ENCODE peak calls at places on chromosomes 13 and 19, in seven cellular contexts. V is breast epithelium, Z is NB4, G is tibial nerve, E is ovary, F is A549, I is spleen. U is an unnamed sample.

GRCh38 chr19:35013047-35013819 is 13.1 kb downstream of the GRAMD1A start:
- DNase-seq in V (peak; percentile 57), Z (peak; percentile 51), G (peak; percentile 49), E (peak; percentile 88), F (peak; percentile 82), I (peak; percentile 94), U (peak; percentile 64)

GRCh38 chr19:10766681-10767201 is 48.9 kb downstream of the DNM2 start:
- DNase-seq in V (no peak), Z (no peak), G (no peak), E (peak; percentile 61), F (no peak), I (no peak), U (no peak)

GRCh38 chr13:113451951-113452421 is 1.3 kb downstream of the ADPRHL1 start:
- DNase-seq in V (no peak), Z (no peak), G (no peak), E (no peak), F (no peak), I (no peak), U (no peak)

GRCh38 chr13:99373436-99373835 is 66.2 kb upstream of the GPR183 start:
- DNase-seq in V (no peak), Z (no peak), G (no peak), E (no peak), F (no peak), I (no peak), U (no peak)

GRCh38 chr19:2887391-2887914 is 13.3 kb upstream of the ZNF57 start:
- DNase-seq in V (no peak), Z (peak; percentile 73), G (no peak), E (peak; percentile 39), F (peak; percentile 77), I (no peak), U (no peak)

GRCh38 chr19:35272122-35272715 is 3.5 kb downstream of the USF2 start:
- DNase-seq in V (no peak), Z (peak; percentile 63), G (no peak), E (no peak), F (no peak), I (no peak), U (no peak)

GRCh38 chr19:39193785-39194184 is 3.0 kb upstream of the NCCRP1 start:
- DNase-seq in V (no peak), Z (no peak), G (no peak), E (no peak), F (peak; percentile 92), I (no peak), U (no peak)

GRCh38 chr13:94199135-94199534 is 280.3 kb downstream of the DCT start:
- DNase-seq in V (no peak), Z (no peak), G (no peak), E (no peak), F (no peak), I (no peak), U (no peak)

DNA sequence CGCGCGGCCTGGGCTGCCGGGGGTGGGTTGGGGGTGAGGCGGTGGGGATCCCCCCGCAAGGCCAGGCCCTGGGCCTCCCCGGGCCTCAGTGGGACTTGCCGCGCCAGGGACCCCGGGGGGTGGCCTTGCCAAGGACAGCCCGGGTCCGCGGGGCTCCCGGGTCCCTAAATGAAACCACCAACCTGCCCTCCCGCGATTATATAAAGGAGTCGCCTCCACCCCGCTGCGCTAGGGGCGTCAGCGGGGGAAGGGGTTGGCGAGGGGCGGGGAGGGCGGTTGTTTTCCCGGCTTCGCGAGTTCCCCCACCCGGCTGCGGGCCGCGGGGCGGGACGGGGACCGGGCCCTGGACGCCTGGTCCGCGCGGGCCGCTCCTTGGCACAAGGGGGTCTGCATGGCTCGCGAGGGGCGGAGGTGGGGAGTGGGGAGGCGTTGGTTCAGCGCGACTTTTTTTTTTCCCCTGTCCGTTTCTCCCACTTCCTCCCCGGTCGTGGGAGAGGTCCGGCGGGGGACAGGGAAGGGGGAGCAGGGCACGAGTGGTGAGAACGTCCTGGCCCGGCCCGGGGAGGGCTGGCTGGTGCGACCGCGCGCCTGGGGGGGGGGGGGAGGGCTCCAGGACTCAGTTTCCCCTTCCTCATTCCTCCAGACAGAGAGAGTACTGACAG is 828 bp upstream of the ZBTB7A start:
- DNase-seq in V (no peak), Z (peak; percentile 67), G (no peak), E (peak; percentile 67), F (no peak), I (peak; percentile 92), U (peak; percentile 88)
- TF ChIP-seq POLR2A in V (no peak), Z (no peak), G (no peak), E (no peak), F (peak; percentile 18), I (peak; percentile 21), U (peak; percentile 17)

GRCh38 chr19:48637449-48637947 is 319 bp upstream of the DBP start:
- DNase-seq in V (peak; percentile 100), Z (peak; percentile 100), G (peak; percentile 99), E (peak; percentile 100), F (peak; percentile 100), I (peak; percentile 100), U (peak; percentile 97)

GRCh38 chr19:48637948-48638830 is 1.0 kb upstream of the DBP start:
- DNase-seq in V (peak; percentile 91), Z (peak; percentile 100), G (no peak), E (peak; percentile 88), F (peak; percentile 98), I (peak; percentile 93), U (peak; percentile 91)

GRCh38 chr19:48635263-48635965 is 1.8 kb downstream of the DBP start:
- DNase-seq in V (no peak), Z (peak; percentile 95), G (peak; percentile 70), E (peak; percentile 85), F (peak; percentile 73), I (peak; percentile 95), U (peak; percentile 81)

GRCh38 chr19:48635966-48636858 is 967 bp downstream of the DBP start:
- DNase-seq in V (no peak), Z (peak; percentile 87), G (no peak), E (peak; percentile 75), F (no peak), I (peak; percentile 91), U (no peak)

DNA sequence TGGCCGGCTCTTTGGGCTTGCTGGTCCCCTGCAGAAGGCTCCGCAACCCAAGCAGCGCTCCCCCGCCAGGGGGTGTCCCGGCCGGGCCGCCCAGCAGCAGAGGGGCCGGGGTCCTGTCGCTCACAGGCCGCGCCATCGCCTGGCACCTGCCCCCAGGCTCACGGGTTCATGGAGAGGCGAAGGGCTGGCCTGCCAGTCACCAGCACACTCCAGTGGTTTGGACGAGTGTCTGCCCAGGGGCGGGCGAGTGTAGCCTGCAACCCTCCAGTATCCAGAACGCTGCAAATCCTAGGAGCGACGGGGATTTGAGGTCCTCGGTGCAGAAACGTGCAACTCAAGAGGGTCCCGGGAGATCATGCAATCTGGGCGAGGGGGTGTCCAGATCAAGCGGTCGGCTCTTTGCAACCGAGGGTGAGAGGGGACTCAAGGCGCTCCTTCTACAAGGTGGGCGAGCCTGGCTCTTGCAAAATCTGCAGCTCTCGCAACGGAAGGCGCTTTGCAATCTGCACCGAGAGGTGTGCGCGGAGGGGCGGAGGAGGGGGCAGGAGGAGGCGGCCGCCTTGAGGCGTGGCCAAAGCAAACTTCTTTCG is at the start of gene DBP:
- DNase-seq in V (peak; percentile 72), Z (no peak), G (no peak), E (peak; percentile 76), F (peak; percentile 79), I (peak; percentile 93), U (no peak)
- TF ChIP-seq POLR2A in V (no peak), Z (no peak), G (no peak), E (peak; percentile 42), F (no peak), I (peak; percentile 13), U (no peak)

GRCh38 chr13:23619073-23619855 is 49.1 kb downstream of the TNFRSF19 start:
- DNase-seq in V (no peak), Z (no peak), G (no peak), E (no peak), F (no peak), I (no peak), U (no peak)

GRCh38 chr13:23622991-23623390 is 52.8 kb downstream of the TNFRSF19 start:
- DNase-seq in V (no peak), Z (no peak), G (no peak), E (no peak), F (no peak), I (no peak), U (no peak)

GRCh38 chr13:23620211-23620610 is 50.0 kb downstream of the TNFRSF19 start:
- DNase-seq in V (no peak), Z (peak; percentile 14), G (no peak), E (no peak), F (no peak), I (no peak), U (no peak)

GRCh38 chr13:23621316-23621645 is 51.1 kb downstream of the TNFRSF19 start:
- DNase-seq in V (no peak), Z (peak; percentile 8), G (no peak), E (no peak), F (peak; percentile 57), I (no peak), U (peak; percentile 21)

DNA sequence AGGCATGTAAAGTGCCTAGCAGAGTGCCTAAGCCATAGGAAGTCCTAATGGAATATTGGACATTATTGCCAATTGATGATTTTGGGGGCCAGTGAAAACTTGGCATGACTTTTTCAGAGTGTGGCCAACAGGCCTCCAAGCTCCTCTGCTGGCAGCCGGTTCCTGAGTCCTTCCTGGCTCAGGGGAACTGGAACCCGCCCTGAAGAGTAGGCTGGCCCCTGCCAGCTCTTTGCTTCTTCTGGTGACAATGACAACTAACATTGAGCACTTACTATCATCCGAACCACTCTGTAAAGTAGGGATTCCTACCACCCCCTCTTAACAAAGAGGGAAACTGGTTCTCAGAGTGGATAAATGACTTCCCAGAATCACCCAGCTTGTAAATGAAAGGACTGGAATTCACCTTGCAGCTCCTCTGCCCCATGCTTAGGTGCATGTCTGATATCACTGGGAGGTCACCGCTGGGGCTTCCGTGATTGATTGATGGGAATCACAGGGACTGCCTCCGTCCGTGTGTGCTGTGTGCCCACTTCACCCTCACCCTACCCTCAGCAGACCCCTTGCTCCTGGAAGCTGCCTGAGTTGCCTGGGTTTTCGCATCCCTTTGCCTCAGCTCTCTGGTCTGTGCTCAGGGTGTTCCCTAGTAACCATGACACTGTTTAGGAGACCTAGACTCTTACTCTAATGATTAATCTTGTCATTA is 50.6 kb downstream of the TNFRSF19 start:
- DNase-seq in V (no peak), Z (no peak), G (no peak), E (no peak), F (no peak), I (no peak), U (no peak)
- TF ChIP-seq POLR2A in V (no peak), Z (no peak), G (no peak), E (no peak), F (no peak), I (no peak), U (no peak)

GRCh38 chr13:51799261-51799660 is 4.7 kb downstream of the DHRS12 start:
- DNase-seq in V (no peak), Z (no peak), G (no peak), E (no peak), F (no peak), I (no peak), U (no peak)

GRCh38 chr13:51795419-51795818 is 8.5 kb downstream of the DHRS12 start:
- DNase-seq in V (no peak), Z (no peak), G (no peak), E (no peak), F (no peak), I (no peak), U (no peak)

GRCh38 chr13:51794959-51795358 is 9.0 kb downstream of the DHRS12 start:
- DNase-seq in V (no peak), Z (no peak), G (no peak), E (no peak), F (no peak), I (no peak), U (no peak)

GRCh38 chr13:51797664-51798488 is 6.1 kb downstream of the DHRS12 start:
- DNase-seq in V (peak; percentile 80), Z (peak; percentile 73), G (no peak), E (no peak), F (peak; percentile 67), I (no peak), U (peak; percentile 52)

DNA sequence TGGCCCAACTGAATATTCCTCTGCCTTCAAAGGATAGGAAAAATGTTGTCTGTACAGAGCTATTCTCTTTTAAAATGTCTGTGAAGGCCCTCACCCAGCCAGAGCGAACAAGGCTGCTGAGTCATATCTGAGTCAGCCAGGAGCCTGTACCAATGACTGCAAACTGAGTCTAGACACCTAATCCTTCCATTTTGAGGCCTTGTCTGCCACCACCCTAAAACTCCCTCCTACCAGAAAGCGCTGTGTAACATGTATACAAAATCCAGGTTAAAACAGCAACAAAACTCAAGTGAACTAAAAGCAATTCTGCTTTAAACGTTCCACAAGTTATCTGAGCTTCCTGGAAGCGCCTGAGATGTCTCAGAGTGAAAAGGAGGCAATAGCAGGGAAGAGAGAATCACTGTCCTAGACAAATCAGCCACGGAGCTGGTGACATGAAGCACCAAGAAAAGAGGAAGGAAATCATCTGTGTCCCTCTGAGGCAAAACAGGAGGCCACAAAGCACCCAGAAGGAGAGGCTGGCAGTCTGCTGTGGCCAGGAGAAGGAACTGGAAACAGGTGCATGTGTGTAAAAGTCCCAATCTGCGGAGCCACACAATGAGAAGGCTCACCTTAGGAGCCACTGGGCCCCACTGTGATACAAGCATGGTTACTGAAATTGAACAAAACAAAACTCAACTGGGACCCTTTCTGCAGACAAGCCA is 10.2 kb downstream of the DHRS12 start:
- DNase-seq in V (no peak), Z (peak; percentile 90), G (no peak), E (no peak), F (peak; percentile 53), I (no peak), U (peak; percentile 68)
- TF ChIP-seq POLR2A in V (no peak), Z (no peak), G (no peak), E (no peak), F (no peak), I (no peak), U (no peak)